ENCODE peak calls at places on chromosomes 12 and 14, in six cellular contexts. One of them, this sample, is unnamed.

GRCh38 chr14:90987140-90987539 is 73.3 kb downstream of the RPS6KA5 start:
- DNase-seq in neural progenitor cell: no peak
- DNase-seq in GM23338: no peak
- DNase-seq in OCI-LY7: no peak
- DNase-seq in IMR-90: no peak
- DNase-seq in GM23248: no peak
- DNase-seq in this sample: no peak

GRCh38 chr12:12718853-12719252 is 1.7 kb downstream of the CDKN1B start:
- DNase-seq in neural progenitor cell: peak; percentile 43
- DNase-seq in GM23338: peak; percentile 28
- DNase-seq in OCI-LY7: peak; percentile 58
- DNase-seq in IMR-90: peak; percentile 76
- DNase-seq in GM23248: peak; percentile 60
- DNase-seq in this sample: no peak

GRCh38 chr12:71157601-71158233 is at the start of gene TSPAN8:
- DNase-seq in neural progenitor cell: no peak
- DNase-seq in GM23338: no peak
- DNase-seq in OCI-LY7: no peak
- DNase-seq in IMR-90: no peak
- DNase-seq in GM23248: no peak
- DNase-seq in this sample: no peak

GRCh38 chr12:95998611-95999300 is 2.6 kb upstream of the HAL start:
- DNase-seq in neural progenitor cell: peak; percentile 77
- DNase-seq in GM23338: peak; percentile 91
- DNase-seq in OCI-LY7: peak; percentile 78
- DNase-seq in IMR-90: peak; percentile 61
- DNase-seq in GM23248: peak; percentile 73
- DNase-seq in this sample: peak; percentile 64

GRCh38 chr12:774051-774614 is 21.8 kb downstream of the WNK1 start:
- DNase-seq in neural progenitor cell: peak; percentile 53
- DNase-seq in GM23338: no peak
- DNase-seq in OCI-LY7: no peak
- DNase-seq in IMR-90: no peak
- DNase-seq in GM23248: peak; percentile 28
- DNase-seq in this sample: no peak

GRCh38 chr14:94630396-94630795 is 18.2 kb downstream of the SERPINA3 start:
- DNase-seq in neural progenitor cell: no peak
- DNase-seq in GM23338: no peak
- DNase-seq in OCI-LY7: no peak
- DNase-seq in IMR-90: no peak
- DNase-seq in GM23248: no peak
- DNase-seq in this sample: no peak

GRCh38 chr12:95634622-95635621 is 83.6 kb upstream of the USP44 start:
- DNase-seq in neural progenitor cell: no peak
- DNase-seq in GM23338: no peak
- DNase-seq in OCI-LY7: no peak
- DNase-seq in IMR-90: peak; percentile 94
- DNase-seq in GM23248: no peak
- DNase-seq in this sample: no peak

GRCh38 chr12:6750506-6750905 is 2.4 kb downstream of the MLF2 start:
- DNase-seq in neural progenitor cell: no peak
- DNase-seq in GM23338: no peak
- DNase-seq in OCI-LY7: no peak
- DNase-seq in IMR-90: no peak
- DNase-seq in GM23248: no peak
- DNase-seq in this sample: no peak

GRCh38 chr14:64541261-64541970 is 875 bp downstream of the HSPA2 start:
- DNase-seq in neural progenitor cell: no peak
- DNase-seq in GM23338: peak; percentile 66
- DNase-seq in OCI-LY7: no peak
- DNase-seq in IMR-90: no peak
- DNase-seq in GM23248: peak; percentile 61
- DNase-seq in this sample: no peak

GRCh38 chr14:60655114-60655897 is 6.0 kb upstream of the SIX1 start:
- DNase-seq in neural progenitor cell: peak; percentile 65
- DNase-seq in GM23338: peak; percentile 82
- DNase-seq in OCI-LY7: no peak
- DNase-seq in IMR-90: no peak
- DNase-seq in GM23248: no peak
- DNase-seq in this sample: peak; percentile 56

GRCh38 chr12:84619053-84619452 is 293.5 kb downstream of the SLC6A15 start:
- DNase-seq in neural progenitor cell: no peak
- DNase-seq in GM23338: no peak
- DNase-seq in OCI-LY7: no peak
- DNase-seq in IMR-90: no peak
- DNase-seq in GM23248: peak; percentile 34
- DNase-seq in this sample: no peak

GRCh38 chr14:24816929-24817637 is 183.1 kb upstream of the GZMB start:
- DNase-seq in neural progenitor cell: no peak
- DNase-seq in GM23338: no peak
- DNase-seq in OCI-LY7: no peak
- DNase-seq in IMR-90: no peak
- DNase-seq in GM23248: no peak
- DNase-seq in this sample: no peak

GRCh38 chr12:52256165-52256935 is 18.1 kb upstream of the KRT86 start:
- DNase-seq in neural progenitor cell: no peak
- DNase-seq in GM23338: no peak
- DNase-seq in OCI-LY7: no peak
- DNase-seq in IMR-90: no peak
- DNase-seq in GM23248: no peak
- DNase-seq in this sample: no peak

GRCh38 chr14:50222061-50222613 is 9.2 kb downstream of the SOS2 start:
- DNase-seq in neural progenitor cell: no peak
- DNase-seq in GM23338: no peak
- DNase-seq in OCI-LY7: no peak
- DNase-seq in IMR-90: peak; percentile 18
- DNase-seq in GM23248: peak; percentile 68
- DNase-seq in this sample: no peak
- H4K20me1 ChIP-seq in neural progenitor cell: peaks cover 23% of the 10 kb centered on the region
- H4K20me1 ChIP-seq in GM23338: peaks cover 4% of the 10 kb centered on the region
- H4K20me1 ChIP-seq in OCI-LY7: no peaks in the 10 kb centered on the region
- H4K20me1 ChIP-seq in IMR-90: peaks cover 44% of the 10 kb centered on the region
- H4K20me1 ChIP-seq in GM23248: peaks cover 13% of the 10 kb centered on the region
- H4K20me1 ChIP-seq in this sample: no peaks in the 10 kb centered on the region

GRCh38 chr12:55927588-55928502 is at the start of gene PYM1:
- DNase-seq in neural progenitor cell: peak; percentile 92
- DNase-seq in GM23338: peak; percentile 94
- DNase-seq in OCI-LY7: peak; percentile 91
- DNase-seq in IMR-90: peak; percentile 50
- DNase-seq in GM23248: peak; percentile 82
- DNase-seq in this sample: peak; percentile 96
- H3K4me1 ChIP-seq in neural progenitor cell: peaks cover 9% of the 10 kb centered on the region
- H3K4me1 ChIP-seq in GM23338: peaks cover 45% of the 10 kb centered on the region
- H3K4me1 ChIP-seq in OCI-LY7: peaks cover 46% of the 10 kb centered on the region
- H3K4me1 ChIP-seq in IMR-90: peaks cover 13% of the 10 kb centered on the region
- H3K4me1 ChIP-seq in GM23248: peaks cover 31% of the 10 kb centered on the region
- H3K4me1 ChIP-seq in this sample: peaks cover 6% of the 10 kb centered on the region

GRCh38 chr14:36952702-36953101 is 219.7 kb downstream of the SLC25A21 start:
- DNase-seq in neural progenitor cell: no peak
- DNase-seq in GM23338: no peak
- DNase-seq in OCI-LY7: no peak
- DNase-seq in IMR-90: peak; percentile 53
- DNase-seq in GM23248: peak; percentile 88
- DNase-seq in this sample: no peak

GRCh38 chr14:36948157-36948859 is 224.1 kb downstream of the SLC25A21 start:
- DNase-seq in neural progenitor cell: no peak
- DNase-seq in GM23338: no peak
- DNase-seq in OCI-LY7: no peak
- DNase-seq in IMR-90: no peak
- DNase-seq in GM23248: no peak
- DNase-seq in this sample: no peak

GRCh38 chr14:36950812-36951211 is 221.6 kb downstream of the SLC25A21 start:
- DNase-seq in neural progenitor cell: no peak
- DNase-seq in GM23338: peak; percentile 13
- DNase-seq in OCI-LY7: no peak
- DNase-seq in IMR-90: no peak
- DNase-seq in GM23248: no peak
- DNase-seq in this sample: no peak

GRCh38 chr14:36949371-36949770 is 223.0 kb downstream of the SLC25A21 start:
- DNase-seq in neural progenitor cell: no peak
- DNase-seq in GM23338: no peak
- DNase-seq in OCI-LY7: no peak
- DNase-seq in IMR-90: no peak
- DNase-seq in GM23248: no peak
- DNase-seq in this sample: no peak

GRCh38 chr14:36951380-36951911 is 221.0 kb downstream of the SLC25A21 start:
- DNase-seq in neural progenitor cell: no peak
- DNase-seq in GM23338: no peak
- DNase-seq in OCI-LY7: no peak
- DNase-seq in IMR-90: no peak
- DNase-seq in GM23248: no peak
- DNase-seq in this sample: no peak
- H4K20me1 ChIP-seq in neural progenitor cell: no peaks in the 10 kb centered on the region
- H4K20me1 ChIP-seq in GM23338: no peaks in the 10 kb centered on the region
- H4K20me1 ChIP-seq in OCI-LY7: no peaks in the 10 kb centered on the region
- H4K20me1 ChIP-seq in IMR-90: no peaks in the 10 kb centered on the region
- H4K20me1 ChIP-seq in GM23248: no peaks in the 10 kb centered on the region
- H4K20me1 ChIP-seq in this sample: no peaks in the 10 kb centered on the region

DNA sequence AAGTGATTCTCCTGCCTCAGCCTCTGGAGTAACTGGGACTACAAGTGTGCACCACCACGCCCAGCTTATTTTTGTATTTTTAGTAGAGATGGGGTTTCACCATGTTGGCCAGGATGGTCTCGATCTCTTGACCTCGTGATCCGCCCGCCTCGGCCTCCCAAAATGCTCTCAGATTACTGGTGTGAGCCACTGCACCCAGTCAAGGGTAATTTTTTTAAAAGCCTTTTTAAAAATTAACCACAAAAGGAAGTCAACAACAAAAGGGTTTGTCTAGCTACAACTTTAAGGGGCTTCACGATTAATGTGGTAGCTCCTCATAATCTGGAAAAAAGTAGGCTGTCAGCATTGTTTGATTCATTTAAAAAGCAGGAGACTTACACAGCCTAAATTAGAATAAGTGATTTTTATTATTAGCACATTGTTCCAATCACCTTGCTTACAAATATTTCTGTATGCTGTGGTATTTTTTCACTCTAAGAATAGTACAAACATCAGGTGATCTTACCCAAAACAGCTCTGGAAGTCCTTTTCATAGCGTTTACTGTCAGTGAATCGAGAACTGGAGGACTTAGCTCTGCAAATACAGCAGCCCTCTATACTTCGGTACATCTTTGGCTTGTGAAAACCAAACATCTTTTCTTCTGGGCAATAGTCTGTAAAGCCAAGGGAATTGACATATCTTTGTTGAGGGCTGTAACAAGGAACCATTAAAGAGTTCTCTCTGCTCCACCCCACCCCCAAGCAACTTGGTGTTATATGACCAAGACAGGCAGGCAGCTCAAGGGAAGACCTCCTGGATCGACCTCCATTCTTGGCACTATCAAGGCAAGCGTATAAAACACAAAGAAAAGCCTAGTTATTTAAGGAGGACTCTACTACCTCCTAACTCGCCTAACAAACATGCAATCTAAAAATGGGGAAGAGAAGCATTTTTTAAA is 28.1 kb downstream of the SINHCAF start:
- DNase-seq in neural progenitor cell: no peak
- DNase-seq in GM23338: no peak
- DNase-seq in OCI-LY7: no peak
- DNase-seq in IMR-90: no peak
- DNase-seq in GM23248: no peak
- DNase-seq in this sample: no peak
- H3K4me1 ChIP-seq in neural progenitor cell: peaks cover 14% of the 10 kb centered on the region
- H3K4me1 ChIP-seq in GM23338: peaks cover 41% of the 10 kb centered on the region
- H3K4me1 ChIP-seq in OCI-LY7: no peaks in the 10 kb centered on the region
- H3K4me1 ChIP-seq in IMR-90: peaks cover 6% of the 10 kb centered on the region
- H3K4me1 ChIP-seq in GM23248: no peaks in the 10 kb centered on the region
- H3K4me1 ChIP-seq in this sample: no peaks in the 10 kb centered on the region

DNA sequence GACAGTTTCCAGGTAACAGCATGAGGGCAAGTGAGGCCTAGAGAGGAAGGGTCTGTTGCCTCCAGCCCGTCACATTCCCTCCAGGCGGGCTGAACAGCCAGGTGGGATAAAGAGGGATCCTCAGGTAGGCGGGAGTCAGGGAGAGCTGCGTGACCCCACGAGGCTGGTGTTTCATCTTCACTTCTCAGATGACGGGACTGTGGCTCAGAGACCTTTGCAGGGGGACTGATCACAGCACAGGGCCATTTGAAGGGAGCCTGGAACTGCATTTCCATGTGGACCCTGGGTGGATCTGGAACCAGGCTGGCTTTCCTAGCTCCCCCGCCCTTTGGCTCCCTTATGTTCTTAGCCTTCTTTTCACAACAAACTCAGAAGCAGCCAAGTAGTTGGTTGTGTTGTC is 37.4 kb downstream of the SH2B3 start:
- DNase-seq in neural progenitor cell: no peak
- DNase-seq in GM23338: no peak
- DNase-seq in OCI-LY7: no peak
- DNase-seq in IMR-90: no peak
- DNase-seq in GM23248: no peak
- DNase-seq in this sample: peak; percentile 34
- H4K20me1 ChIP-seq in neural progenitor cell: no peaks in the 10 kb centered on the region
- H4K20me1 ChIP-seq in GM23338: peaks cover 25% of the 10 kb centered on the region
- H4K20me1 ChIP-seq in OCI-LY7: peaks cover 19% of the 10 kb centered on the region
- H4K20me1 ChIP-seq in IMR-90: peaks cover 78% of the 10 kb centered on the region
- H4K20me1 ChIP-seq in GM23248: peaks cover 4% of the 10 kb centered on the region
- H4K20me1 ChIP-seq in this sample: no peaks in the 10 kb centered on the region

GRCh38 chr12:110010853-110011835 is 11.9 kb downstream of the ANKRD13A start:
- DNase-seq in neural progenitor cell: no peak
- DNase-seq in GM23338: no peak
- DNase-seq in OCI-LY7: peak; percentile 76
- DNase-seq in IMR-90: no peak
- DNase-seq in GM23248: no peak
- DNase-seq in this sample: no peak

GRCh38 chr12:110012137-110012536 is 12.9 kb downstream of the ANKRD13A start:
- DNase-seq in neural progenitor cell: no peak
- DNase-seq in GM23338: no peak
- DNase-seq in OCI-LY7: peak; percentile 80
- DNase-seq in IMR-90: no peak
- DNase-seq in GM23248: peak; percentile 49
- DNase-seq in this sample: no peak

GRCh38 chr12:110015132-110015531 is 15.9 kb downstream of the ANKRD13A start:
- DNase-seq in neural progenitor cell: no peak
- DNase-seq in GM23338: no peak
- DNase-seq in OCI-LY7: peak; percentile 59
- DNase-seq in IMR-90: no peak
- DNase-seq in GM23248: no peak
- DNase-seq in this sample: no peak

GRCh38 chr12:110007874-110008273 is 8.6 kb downstream of the ANKRD13A start:
- DNase-seq in neural progenitor cell: no peak
- DNase-seq in GM23338: no peak
- DNase-seq in OCI-LY7: no peak
- DNase-seq in IMR-90: no peak
- DNase-seq in GM23248: no peak
- DNase-seq in this sample: no peak

DNA sequence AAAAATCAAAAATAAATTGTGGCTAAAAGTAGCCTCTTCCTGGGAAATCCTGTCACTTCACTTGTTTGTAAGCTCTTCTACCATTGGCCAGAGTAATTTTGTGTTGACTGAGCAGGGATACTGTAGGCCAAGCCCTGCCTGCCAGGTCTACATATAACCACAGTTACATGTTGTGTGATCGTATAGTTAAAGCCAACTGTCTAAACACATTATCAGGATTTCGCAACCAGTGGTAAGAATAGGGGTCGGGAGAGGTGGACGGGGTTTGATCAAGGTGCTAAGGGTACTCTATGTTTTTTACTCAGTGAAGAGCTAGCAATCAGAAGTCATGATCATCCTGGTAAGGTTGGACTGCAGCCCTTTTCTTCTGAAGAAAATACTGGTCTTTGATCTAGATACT is 13.4 kb downstream of the ANKRD13A start:
- DNase-seq in neural progenitor cell: no peak
- DNase-seq in GM23338: no peak
- DNase-seq in OCI-LY7: no peak
- DNase-seq in IMR-90: no peak
- DNase-seq in GM23248: no peak
- DNase-seq in this sample: no peak
- H3K4me1 ChIP-seq in neural progenitor cell: no peaks in the 10 kb centered on the region
- H3K4me1 ChIP-seq in GM23338: no peaks in the 10 kb centered on the region
- H3K4me1 ChIP-seq in OCI-LY7: peaks cover 68% of the 10 kb centered on the region
- H3K4me1 ChIP-seq in IMR-90: peaks cover 8% of the 10 kb centered on the region
- H3K4me1 ChIP-seq in GM23248: peaks cover 10% of the 10 kb centered on the region
- H3K4me1 ChIP-seq in this sample: no peaks in the 10 kb centered on the region